ENCODE peak calls at places on chromosomes 12 and 14, in five cellular contexts. One of them, this sample, is unnamed.

GRCh38 chr14:54730156-54730961 is 163.4 kb downstream of the SAMD4A start:
- DNase-seq in left lung: no peak
- DNase-seq in activated T-cell treated with anti-CD3 and anti-CD28 coated beads for 24 hours: peak
- DNase-seq in cerebellum: no peak
- DNase-seq in SW 1271: no peak
- DNase-seq in this sample: peak

GRCh38 chr14:55328317-55328716 is 57.1 kb downstream of the FBXO34 start:
- DNase-seq in left lung: no peak
- DNase-seq in activated T-cell treated with anti-CD3 and anti-CD28 coated beads for 24 hours: no peak
- DNase-seq in cerebellum: no peak
- DNase-seq in SW 1271: no peak
- DNase-seq in this sample: peak

GRCh38 chr12:113476093-113476986 is 4.7 kb upstream of the LHX5 start:
- DNase-seq in left lung: no peak
- DNase-seq in activated T-cell treated with anti-CD3 and anti-CD28 coated beads for 24 hours: no peak
- DNase-seq in cerebellum: no peak
- DNase-seq in SW 1271: no peak
- DNase-seq in this sample: no peak

GRCh38 chr14:28954025-28954424 is 187.4 kb downstream of the FOXG1 start:
- DNase-seq in left lung: no peak
- DNase-seq in activated T-cell treated with anti-CD3 and anti-CD28 coated beads for 24 hours: no peak
- DNase-seq in cerebellum: no peak
- DNase-seq in SW 1271: no peak
- DNase-seq in this sample: no peak

GRCh38 chr14:69262516-69262915 is 2.6 kb downstream of the GALNT16 start:
- DNase-seq in left lung: no peak
- DNase-seq in activated T-cell treated with anti-CD3 and anti-CD28 coated beads for 24 hours: no peak
- DNase-seq in cerebellum: no peak
- DNase-seq in SW 1271: no peak
- DNase-seq in this sample: no peak

GRCh38 chr14:20493634-20494033 is 11.7 kb upstream of the RNASE10 start:
- DNase-seq in left lung: no peak
- DNase-seq in activated T-cell treated with anti-CD3 and anti-CD28 coated beads for 24 hours: no peak
- DNase-seq in cerebellum: no peak
- DNase-seq in SW 1271: no peak
- DNase-seq in this sample: no peak

GRCh38 chr14:77158175-77158908 is 16.8 kb upstream of the ZDHHC22 start:
- DNase-seq in left lung: no peak
- DNase-seq in activated T-cell treated with anti-CD3 and anti-CD28 coated beads for 24 hours: no peak
- DNase-seq in cerebellum: no peak
- DNase-seq in SW 1271: no peak
- DNase-seq in this sample: peak

GRCh38 chr14:85076111-85076510 is 453.8 kb upstream of the FLRT2 start:
- DNase-seq in left lung: no peak
- DNase-seq in activated T-cell treated with anti-CD3 and anti-CD28 coated beads for 24 hours: no peak
- DNase-seq in cerebellum: no peak
- DNase-seq in SW 1271: no peak
- DNase-seq in this sample: no peak

GRCh38 chr14:23578560-23579310 is at the start of gene JPH4:
- DNase-seq in left lung: peak
- DNase-seq in activated T-cell treated with anti-CD3 and anti-CD28 coated beads for 24 hours: no peak
- DNase-seq in cerebellum: peak
- DNase-seq in SW 1271: no peak
- DNase-seq in this sample: peak

GRCh38 chr12:118448341-118448740 is 72.0 kb downstream of the SUDS3 start:
- DNase-seq in left lung: no peak
- DNase-seq in activated T-cell treated with anti-CD3 and anti-CD28 coated beads for 24 hours: no peak
- DNase-seq in cerebellum: no peak
- DNase-seq in SW 1271: no peak
- DNase-seq in this sample: no peak

GRCh38 chr12:122988036-122988435 is 7.6 kb downstream of the ARL6IP4 start:
- DNase-seq in left lung: no peak
- DNase-seq in activated T-cell treated with anti-CD3 and anti-CD28 coated beads for 24 hours: no peak
- DNase-seq in cerebellum: no peak
- DNase-seq in SW 1271: no peak
- DNase-seq in this sample: no peak

GRCh38 chr12:123986374-123986920 is 13.4 kb downstream of the ZNF664 start:
- DNase-seq in left lung: no peak
- DNase-seq in activated T-cell treated with anti-CD3 and anti-CD28 coated beads for 24 hours: no peak
- DNase-seq in cerebellum: no peak
- DNase-seq in SW 1271: no peak
- DNase-seq in this sample: no peak

GRCh38 chr12:47757840-47758583 is 668 bp downstream of the RAPGEF3 start:
- DNase-seq in left lung: no peak
- DNase-seq in activated T-cell treated with anti-CD3 and anti-CD28 coated beads for 24 hours: no peak
- DNase-seq in cerebellum: no peak
- DNase-seq in SW 1271: no peak
- DNase-seq in this sample: no peak

GRCh38 chr12:28294300-28294699 is 104.0 kb downstream of the CCDC91 start:
- DNase-seq in left lung: no peak
- DNase-seq in activated T-cell treated with anti-CD3 and anti-CD28 coated beads for 24 hours: no peak
- DNase-seq in cerebellum: no peak
- DNase-seq in SW 1271: no peak
- DNase-seq in this sample: no peak

GRCh38 chr12:28460420-28461130 is 270.3 kb downstream of the CCDC91 start:
- DNase-seq in left lung: no peak
- DNase-seq in activated T-cell treated with anti-CD3 and anti-CD28 coated beads for 24 hours: no peak
- DNase-seq in cerebellum: no peak
- DNase-seq in SW 1271: no peak
- DNase-seq in this sample: no peak

GRCh38 chr12:95884998-95885397 is 26.2 kb downstream of the SNRPF start:
- DNase-seq in left lung: no peak
- DNase-seq in activated T-cell treated with anti-CD3 and anti-CD28 coated beads for 24 hours: no peak
- DNase-seq in cerebellum: no peak
- DNase-seq in SW 1271: no peak
- DNase-seq in this sample: peak